ENCODE peak calls at places on chromosomes 13 and 19, in four cellular contexts. M, R, V and Y are unnamed samples.

GRCh38 chr13:98438246-98439135 is 138.4 kb downstream of the STK24 start:
- DNase-seq in M (no peak), R (no peak), V (no peak), Y (no peak)

GRCh38 chr19:31338069-31338767 is 11.0 kb downstream of the TSHZ3 start:
- DNase-seq in R (no peak), V (peak; percentile 83), M (peak; percentile 68), Y (peak; percentile 72)

GRCh38 chr13:27006519-27007161 is 165.0 kb downstream of the USP12 start:
- DNase-seq in R (no peak), M (no peak), V (no peak), Y (peak; percentile 39)

GRCh38 chr13:40613192-40613818 is 53.1 kb downstream of the FOXO1 start:
- DNase-seq in M (no peak), R (peak; percentile 20), V (no peak), Y (peak; percentile 23)

GRCh38 chr19:13207237-13208130 is 57.3 kb downstream of the IER2 start:
- DNase-seq in V (peak; percentile 65), R (no peak), M (no peak), Y (no peak)

GRCh38 chr13:65836066-65836465 is 1394.1 kb downstream of the PCDH9 start:
- DNase-seq in R (no peak), V (no peak), M (no peak), Y (no peak)

GRCh38 chr19:7524992-7525739 is 2.7 kb downstream of the MCOLN1 start:
- DNase-seq in R (no peak), M (no peak), V (no peak), Y (no peak)

GRCh38 chr19:48926909-48927308 is 6.6 kb upstream of the DHDH start:
- DNase-seq in R (no peak), V (no peak), M (no peak), Y (no peak)

GRCh38 chr13:50537029-50537428 is 306.5 kb downstream of the DLEU7 start:
- DNase-seq in R (no peak), V (no peak), M (no peak), Y (no peak)

GRCh38 chr19:29393915-29394460 is 131.8 kb upstream of the VSTM2B start:
- DNase-seq in M (no peak), R (no peak), V (no peak), Y (no peak)